ENCODE peak calls at places on chromosomes 4 and X, in six cellular contexts. C, W, T, Q, N and L are unnamed samples.

GRCh38 chr4:139763205-139763604 is 97.6 kb downstream of the MGST2 start:
- DNase-seq in N (no peak), T (no peak), W (no peak), C (no peak), Q (no peak), L (no peak)

GRCh38 chr4:42642136-42642797 is 14.6 kb downstream of the ATP8A1 start:
- DNase-seq in T (no peak), W (no peak), C (no peak), N (no peak), Q (no peak), L (no peak)

GRCh38 chr4:56049428-56050212 is 100.9 kb downstream of the CEP135 start:
- DNase-seq in W (peak; percentile 13), C (peak; percentile 17), N (no peak), T (peak; percentile 54), Q (no peak), L (peak; percentile 48)

GRCh38 chrX:134246282-134246681 is 9.3 kb downstream of the CCDC160 start:
- DNase-seq in Q (no peak), N (no peak), T (no peak), W (no peak), C (no peak), L (peak; percentile 41)

GRCh38 chrX:68929332-68930150 is 100.7 kb downstream of the EFNB1 start:
- DNase-seq in T (peak; percentile 57), Q (no peak), N (no peak), C (peak; percentile 14), W (no peak), L (no peak)

GRCh38 chr4:186743261-186743660 is 19.6 kb upstream of the FAT1 start:
- DNase-seq in Q (no peak), W (no peak), N (no peak), C (no peak), T (no peak), L (no peak)

GRCh38 chr4:7422098-7422897 is 12.4 kb downstream of the PSAPL1 start:
- DNase-seq in N (no peak), T (no peak), Q (no peak), W (no peak), C (no peak), L (no peak)

GRCh38 chr4:2914220-2915126 is 48.7 kb downstream of the NOP14 start:
- DNase-seq in Q (no peak), N (no peak), C (no peak), W (no peak), T (no peak), L (no peak)

GRCh38 chrX:7828594-7828993 is 14.4 kb upstream of the VCX start:
- DNase-seq in Q (peak; percentile 1), T (no peak), N (no peak), C (peak; percentile 3), W (peak; percentile 5), L (peak; percentile 48)

GRCh38 chr4:152032722-152033131 is 271.9 kb upstream of the GATB start:
- DNase-seq in T (no peak), C (no peak), N (no peak), Q (no peak), W (no peak), L (no peak)

GRCh38 chr4:105184316-105184988 is 37.8 kb downstream of the TET2 start:
- DNase-seq in T (no peak), C (no peak), Q (no peak), N (no peak), W (no peak), L (no peak)

GRCh38 chr4:143421609-143422008 is 84.9 kb downstream of the GAB1 start:
- DNase-seq in T (no peak), Q (no peak), C (no peak), N (no peak), W (no peak), L (no peak)

GRCh38 chr4:167890226-167890625 is 202.1 kb upstream of the ANXA10 start:
- DNase-seq in N (no peak), W (no peak), Q (no peak), C (no peak), T (no peak), L (no peak)

GRCh38 chrX:418927-419729 is 32.4 kb upstream of the PPP2R3B start:
- DNase-seq in N (no peak), C (no peak), Q (no peak), T (no peak), W (no peak), L (no peak)

GRCh38 chr4:14532436-14532835 is 469.8 kb upstream of the CPEB2 start:
- DNase-seq in T (no peak), C (no peak), N (no peak), W (no peak), Q (no peak), L (no peak)

GRCh38 chr4:6113641-6114040 is 86.7 kb downstream of the JAKMIP1 start:
- DNase-seq in Q (no peak), W (no peak), C (no peak), N (no peak), T (no peak), L (no peak)

GRCh38 chr4:155604718-155605601 is 61.7 kb upstream of the GUCY1A1 start:
- DNase-seq in Q (no peak), W (no peak), C (no peak), N (no peak), T (no peak), L (no peak)

GRCh38 chr4:38030023-38030422 is 69.8 kb downstream of the PTTG2 start:
- DNase-seq in T (no peak), C (no peak), Q (no peak), W (no peak), N (no peak), L (no peak)

GRCh38 chr4:1356181-1356998 is 9.4 kb downstream of the UVSSA start:
- DNase-seq in Q (peak; percentile 36), T (peak; percentile 51), N (no peak), C (peak; percentile 61), W (peak; percentile 80), L (peak; percentile 77)

GRCh38 chrX:49155900-49156837 is 6.4 kb upstream of the MAGIX start:
- DNase-seq in Q (no peak), N (no peak), T (peak; percentile 81), W (peak; percentile 88), C (peak; percentile 95), L (peak; percentile 82)

GRCh38 chr4:139484861-139485311 is 31.0 kb downstream of the RAB33B start:
- DNase-seq in W (no peak), T (no peak), Q (no peak), N (no peak), C (no peak), L (peak; percentile 78)

GRCh38 chr4:115323106-115323684 is 209.8 kb upstream of the NDST4 start:
- DNase-seq in T (no peak), Q (no peak), C (no peak), W (no peak), N (no peak), L (no peak)

GRCh38 chr4:86872135-86872534 is 20.1 kb downstream of the C4orf36 start:
- DNase-seq in Q (no peak), T (no peak), N (no peak), C (no peak), W (no peak), L (no peak)

GRCh38 chr4:74934822-74935326 is 2.0 kb downstream of the PARM1 start:
- DNase-seq in W (no peak), T (no peak), C (no peak), N (no peak), Q (no peak), L (no peak)

GRCh38 chr4:74932832-74933561 is at the start of gene PARM1:
- DNase-seq in N (no peak), C (peak; percentile 72), W (peak; percentile 55), Q (peak; percentile 59), T (peak; percentile 79), L (peak; percentile 34)

GRCh38 chr4:74932010-74932409 is 906 bp upstream of the PARM1 start:
- DNase-seq in W (no peak), Q (no peak), C (no peak), N (no peak), T (no peak), L (no peak)

GRCh38 chr4:74934016-74934821 is 1.3 kb downstream of the PARM1 start:
- DNase-seq in N (no peak), W (no peak), C (no peak), Q (no peak), T (peak; percentile 42), L (no peak)

GRCh38 chr4:74933562-74934015 is 673 bp downstream of the PARM1 start:
- DNase-seq in T (peak; percentile 4), Q (no peak), W (no peak), C (no peak), N (no peak), L (no peak)
- TF ChIP-seq MYC in T (no peak), Q (no peak), W (no peak), C (no peak), N (no peak), L (no peak)

DNA sequence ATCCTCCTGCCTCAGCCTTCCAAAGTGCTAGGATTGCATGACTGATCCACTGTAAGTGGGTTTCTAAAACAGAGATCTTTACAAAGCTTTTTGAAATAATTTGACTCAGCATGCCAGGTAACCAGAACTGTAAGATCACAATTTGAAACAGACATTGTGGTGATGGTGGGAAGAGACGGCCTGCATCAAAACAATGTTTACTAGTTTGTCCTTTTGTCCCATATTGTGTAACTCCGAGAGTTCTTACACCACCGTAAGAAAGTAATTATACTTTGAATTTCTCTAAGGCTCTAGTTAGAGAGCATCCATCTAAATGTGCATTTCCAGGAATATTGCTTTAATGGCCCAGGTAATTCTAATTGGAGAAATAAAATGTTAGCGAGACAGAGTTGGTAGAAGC is 594 bp upstream of the ARHGAP24 start:
- DNase-seq in T (no peak), C (no peak), Q (no peak), N (no peak), W (no peak), L (no peak)
- H3K4me3 ChIP-seq in T (no peak overlapping the region), C (peak overlapping the region; percentile 68), Q (no peak overlapping the region), N (peak overlapping the region; percentile 62), W (no peak overlapping the region), L (peak overlapping the region; percentile 16)

GRCh38 chr4:176383273-176384077 is 63.7 kb downstream of the SPCS3 start:
- DNase-seq in N (no peak), W (no peak), C (no peak), Q (no peak), T (peak; percentile 95), L (no peak)

GRCh38 chr4:176380352-176381157 is 60.8 kb downstream of the SPCS3 start:
- DNase-seq in C (no peak), W (no peak), Q (no peak), T (no peak), N (no peak), L (no peak)

GRCh38 chr4:176376032-176376614 is 56.4 kb downstream of the SPCS3 start:
- DNase-seq in C (peak; percentile 23), N (no peak), W (no peak), T (peak; percentile 48), Q (no peak), L (peak; percentile 23)

DNA sequence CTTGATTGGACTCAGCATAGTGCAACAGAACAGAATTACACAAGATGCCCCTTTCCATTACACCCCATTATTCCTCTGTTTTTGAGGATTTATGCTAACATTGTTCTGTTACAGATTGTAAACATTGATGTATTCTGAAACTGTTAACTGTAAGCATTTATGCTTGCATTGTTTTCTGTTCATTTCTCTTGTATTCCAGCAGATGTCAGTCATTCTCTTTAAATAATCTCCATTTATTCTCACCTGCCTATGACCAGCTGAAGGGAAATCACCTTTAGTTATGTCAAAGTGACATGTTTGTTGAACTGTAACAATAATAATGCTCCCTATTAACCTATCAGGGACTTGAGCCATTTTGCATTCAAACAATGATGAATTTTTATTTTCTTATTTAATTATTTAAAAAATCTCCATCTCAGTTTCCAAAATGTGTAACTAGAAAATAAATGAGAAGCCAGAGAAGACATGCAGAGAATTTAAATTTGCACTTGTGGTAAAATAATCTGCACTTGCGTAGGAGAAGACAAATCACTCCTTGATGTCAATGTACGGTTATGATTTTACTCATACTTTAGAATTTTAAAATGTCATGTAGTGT is 58.0 kb downstream of the SPCS3 start:
- DNase-seq in W (no peak), Q (no peak), N (no peak), C (peak; percentile 47), T (peak; percentile 39), L (peak; percentile 10)
- TF ChIP-seq MYC in W (no peak), Q (no peak), N (no peak), C (no peak), T (no peak), L (no peak)

GRCh38 chrX:19334945-19335626 is 8.6 kb upstream of the PDHA1 start:
- DNase-seq in Q (peak; percentile 75), W (peak; percentile 41), T (peak; percentile 4), C (peak; percentile 89), N (peak; percentile 15), L (peak; percentile 82)
- H3K4me3 ChIP-seq in Q (no peak overlapping the region), W (no peak overlapping the region), T (no peak overlapping the region), C (peak overlapping the region; percentile 32), N (no peak overlapping the region), L (no peak overlapping the region)